ENCODE peak calls at places on chromosomes 3 and 15, in eight cellular contexts. O is GM12892, E is posterior cingulate gyrus, Z is foreskin fibroblast, H is KBM-7, F is glutamatergic neuron, P is RWPE1, I is lung microvascular endothelial cell. R is an unnamed sample.

GRCh38 chr15:42110367-42110766 is 16.0 kb upstream of the PLA2G4D start:
- DNase-seq in I (no peak), H (no peak), F (no peak), P (no peak), O (no peak), Z (no peak), E (no peak), R (no peak)

GRCh38 chr3:34132069-34132677 is 333.7 kb downstream of the PDCD6IP start:
- DNase-seq in E (peak), Z (no peak), I (no peak), P (no peak), F (peak), O (no peak), H (no peak), R (no peak)

GRCh38 chr3:184366619-184367321 is 5.3 kb downstream of the POLR2H start:
- DNase-seq in E (no peak), F (no peak), O (no peak), Z (peak), I (no peak), P (no peak), H (no peak), R (no peak)

GRCh38 chr3:194251461-194251860 is 99.7 kb downstream of the CPN2 start:
- DNase-seq in H (no peak), P (no peak), Z (no peak), F (no peak), I (no peak), E (no peak), O (no peak), R (no peak)

GRCh38 chr15:32682569-32682968 is 35.2 kb upstream of the GREM1 start:
- DNase-seq in F (no peak), Z (peak), H (no peak), I (peak), P (peak), E (no peak), O (no peak), R (no peak)

GRCh38 chr3:12375572-12375971 is 86.7 kb downstream of the PPARG start:
- DNase-seq in H (no peak), F (no peak), E (no peak), O (no peak), I (no peak), P (no peak), Z (no peak), R (no peak)

GRCh38 chr15:71437919-71438318 is 322.6 kb downstream of the THSD4 start:
- DNase-seq in O (no peak), Z (peak), H (no peak), E (no peak), P (peak), F (no peak), I (no peak), R (no peak)

GRCh38 chr15:93019091-93019490 is 69.9 kb downstream of the RGMA start:
- DNase-seq in F (no peak), Z (no peak), I (no peak), P (no peak), H (no peak), O (no peak), E (no peak), R (no peak)

GRCh38 chr3:160210799-160211221 is 14.4 kb upstream of the C3orf80 start:
- DNase-seq in E (no peak), P (peak), H (peak), O (no peak), I (peak), Z (peak), F (no peak), R (no peak)

GRCh38 chr3:180306691-180307090 is 270.0 kb upstream of the PEX5L start:
- DNase-seq in O (no peak), P (peak), I (peak), E (peak), F (no peak), H (no peak), Z (peak), R (no peak)

GRCh38 chr3:111200027-111200426 is 128.4 kb downstream of the NECTIN3 start:
- DNase-seq in P (no peak), O (no peak), H (no peak), Z (no peak), E (no peak), F (no peak), I (no peak), R (no peak)

GRCh38 chr3:183182732-183183610 is 20.4 kb upstream of the LAMP3 start:
- DNase-seq in E (no peak), I (no peak), Z (peak), P (no peak), O (no peak), F (no peak), H (no peak), R (no peak)

GRCh38 chr3:141870091-141870687 is 6.3 kb upstream of the ATP1B3 start:
- DNase-seq in Z (no peak), E (no peak), I (peak), P (no peak), O (no peak), H (no peak), F (no peak), R (no peak)

GRCh38 chr15:98764296-98764695 is 116.0 kb downstream of the IGF1R start:
- DNase-seq in F (no peak), P (no peak), Z (no peak), H (no peak), O (no peak), E (no peak), I (no peak), R (no peak)

R was measured in substantia nigra.